ENCODE peak calls at places on chromosomes 3 and 15, in six cellular contexts. X, U, B, Q, Y and G are unnamed samples.

GRCh38 chr3:53996153-53996861 is 104.6 kb upstream of the SELENOK start:
- DNase-seq in X (no peak), U (no peak), B (no peak), Q (no peak), Y (no peak), G (peak)

GRCh38 chr3:180870008-180870733 is 42.3 kb upstream of the FXR1 start:
- DNase-seq in X (peak), U (no peak), B (peak), Q (no peak), Y (no peak), G (no peak)

GRCh38 chr3:50237133-50237651 is 1.2 kb downstream of the GNAI2 start:
- DNase-seq in X (peak), U (no peak), B (no peak), Q (no peak), Y (peak), G (peak)

GRCh38 chr15:55742927-55743614 is at the start of gene PRTG:
- DNase-seq in X (peak), U (no peak), B (no peak), Q (peak), Y (peak), G (no peak)

GRCh38 chr3:46460051-46460450 is 4.7 kb downstream of the LTF start:
- DNase-seq in X (no peak), U (no peak), B (no peak), Q (no peak), Y (no peak), G (no peak)

GRCh38 chr3:172836390-172836997 is 86.0 kb downstream of the ECT2 start:
- DNase-seq in X (peak), U (no peak), B (no peak), Q (peak), Y (peak), G (peak)

GRCh38 chr15:71651750-71652186 is 158.6 kb upstream of the NR2E3 start:
- DNase-seq in X (no peak), U (peak), B (no peak), Q (peak), Y (no peak), G (peak)

GRCh38 chr3:100210777-100211145 is 50.0 kb upstream of the TBC1D23 start:
- DNase-seq in X (no peak), U (no peak), B (peak), Q (no peak), Y (no peak), G (no peak)

GRCh38 chr3:175479800-175480199 is 620.7 kb downstream of the NAALADL2 start:
- DNase-seq in X (no peak), U (no peak), B (no peak), Q (no peak), Y (no peak), G (no peak)

GRCh38 chr3:42653560-42654330 is at the start of gene ZBTB47:
- DNase-seq in X (peak), U (no peak), B (no peak), Q (no peak), Y (no peak), G (peak)

GRCh38 chr3:111151438-111151837 is 79.8 kb downstream of the NECTIN3 start:
- DNase-seq in X (no peak), U (no peak), B (no peak), Q (peak), Y (no peak), G (no peak)

GRCh38 chr3:16205156-16205870 is 30.8 kb downstream of the GALNT15 start:
- DNase-seq in X (no peak), U (no peak), B (no peak), Q (no peak), Y (no peak), G (no peak)

GRCh38 chr15:40796041-40796440 is 10.8 kb upstream of the ZFYVE19 start:
- DNase-seq in X (no peak), U (no peak), B (no peak), Q (no peak), Y (no peak), G (no peak)

GRCh38 chr15:57205027-57205855 is 171.1 kb upstream of the CGNL1 start:
- DNase-seq in X (no peak), U (no peak), B (no peak), Q (no peak), Y (no peak), G (no peak)

GRCh38 chr3:37554364-37554763 is 307.3 kb upstream of the CTDSPL start:
- DNase-seq in X (peak), U (no peak), B (no peak), Q (no peak), Y (no peak), G (no peak)

GRCh38 chr15:69479971-69480370 is 27.4 kb downstream of the RPLP1 start:
- DNase-seq in X (no peak), U (no peak), B (no peak), Q (no peak), Y (no peak), G (no peak)

GRCh38 chr3:73384091-73384906 is 240.4 kb downstream of the PDZRN3 start:
- DNase-seq in X (no peak), U (no peak), B (no peak), Q (no peak), Y (no peak), G (no peak)

GRCh38 chr3:5376761-5377160 is 189.3 kb downstream of the EDEM1 start:
- DNase-seq in X (no peak), U (no peak), B (peak), Q (peak), Y (no peak), G (no peak)

GRCh38 chr15:52566889-52567288 is 1.9 kb downstream of the ARPP19 start:
- DNase-seq in X (no peak), U (no peak), B (no peak), Q (no peak), Y (no peak), G (no peak)

GRCh38 chr15:52563499-52564060 is 5.2 kb downstream of the ARPP19 start:
- DNase-seq in X (no peak), U (no peak), B (no peak), Q (no peak), Y (no peak), G (no peak)

GRCh38 chr15:52567886-52568568 is 803 bp downstream of the ARPP19 start:
- DNase-seq in X (peak), U (no peak), B (no peak), Q (peak), Y (peak), G (no peak)

GRCh38 chr15:52568569-52569243 is at the start of gene ARPP19:
- DNase-seq in X (peak), U (peak), B (peak), Q (peak), Y (peak), G (peak)

GRCh38 chr15:52569244-52569585 is 385 bp upstream of the ARPP19 start:
- DNase-seq in X (no peak), U (no peak), B (no peak), Q (no peak), Y (no peak), G (no peak)
- TF ChIP-seq GABPA in X (peak), U (no peak), B (no peak), Q (no peak), Y (no peak), G (no peak)

GRCh38 chr3:52020796-52021195 is 25.1 kb upstream of the RPL29 start:
- DNase-seq in X (no peak), U (no peak), B (no peak), Q (no peak), Y (no peak), G (no peak)
- TF ChIP-seq GABPA in X (no peak), U (no peak), B (no peak), Q (no peak), Y (no peak), G (no peak)

GRCh38 chr3:138921316-138922292 is 25.3 kb downstream of the FOXL2 start:
- DNase-seq in X (no peak), U (no peak), B (no peak), Q (peak), Y (no peak), G (no peak)
- TF ChIP-seq GABPA in X (no peak), U (no peak), B (no peak), Q (no peak), Y (no peak), G (no peak)

DNA sequence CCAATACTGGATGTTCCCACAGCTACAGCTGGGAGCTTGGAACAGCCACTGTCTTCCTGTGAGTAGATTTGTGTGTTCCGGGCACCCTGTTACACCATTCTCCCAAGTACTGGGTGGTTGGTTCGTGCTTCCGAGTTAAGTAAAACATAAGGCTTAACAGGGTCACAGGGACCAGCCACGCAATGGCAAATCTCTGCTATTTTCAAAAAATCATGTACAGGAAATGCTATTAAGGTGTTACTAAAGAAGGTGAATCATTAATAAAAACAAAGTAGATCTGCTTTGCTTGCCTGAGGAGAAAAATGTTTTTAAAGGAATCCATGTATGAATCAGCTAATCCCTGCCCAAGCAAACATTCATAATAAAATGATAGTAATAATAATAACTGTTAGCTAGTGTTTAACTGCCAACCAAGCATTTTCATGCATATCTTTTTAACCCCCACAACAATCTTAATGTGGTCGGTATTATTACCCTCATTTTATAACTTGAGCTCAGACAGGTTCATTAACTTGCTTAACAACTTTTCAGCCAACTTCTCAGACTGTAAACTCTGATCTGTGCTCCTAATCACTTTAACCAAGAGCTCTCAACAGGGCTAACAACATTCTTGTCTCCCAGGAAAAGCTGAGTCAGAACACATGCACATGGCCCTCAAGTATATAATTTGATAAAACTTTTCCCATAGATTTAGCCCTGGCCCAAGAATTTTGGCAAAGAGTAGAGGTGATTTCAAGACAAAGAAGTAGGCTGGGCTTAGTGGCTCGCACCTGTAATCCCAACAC is 2.7 kb upstream of the C2CD4A start:
- DNase-seq in X (no peak), U (no peak), B (no peak), Q (no peak), Y (no peak), G (no peak)
- TF ChIP-seq GABPA in X (no peak), U (no peak), B (no peak), Q (no peak), Y (no peak), G (no peak)

GRCh38 chr3:183489455-183490210 is 61.2 kb upstream of the MCF2L2 start:
- DNase-seq in X (no peak), U (no peak), B (no peak), Q (no peak), Y (no peak), G (no peak)

GRCh38 chr3:183491923-183492848 is 63.3 kb downstream of the KLHL6 start:
- DNase-seq in X (no peak), U (no peak), B (no peak), Q (no peak), Y (no peak), G (no peak)

GRCh38 chr3:183490211-183490601 is 61.8 kb upstream of the MCF2L2 start:
- DNase-seq in X (no peak), U (no peak), B (no peak), Q (no peak), Y (no peak), G (no peak)

GRCh38 chr3:183491109-183491922 is 62.9 kb upstream of the MCF2L2 start:
- DNase-seq in X (no peak), U (no peak), B (no peak), Q (no peak), Y (no peak), G (no peak)

DNA sequence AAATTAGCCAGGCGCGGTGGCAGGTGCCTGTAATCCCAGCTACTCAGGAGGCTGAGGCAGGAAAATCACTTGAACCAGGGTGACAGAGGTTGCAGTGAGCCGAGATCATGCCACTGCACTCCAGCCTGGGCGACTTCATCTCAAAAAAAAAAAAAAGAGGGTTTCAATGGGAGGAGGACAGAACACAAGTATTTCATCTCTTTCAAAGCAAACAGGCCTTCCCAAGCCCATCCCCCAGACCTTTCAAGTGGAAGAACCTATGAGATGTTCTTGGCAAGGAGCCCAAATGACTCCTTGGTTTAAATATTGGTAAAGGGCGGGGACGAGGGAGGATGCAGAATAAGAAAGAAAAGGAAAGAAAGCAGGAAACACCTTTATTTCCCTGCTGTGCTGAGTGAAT is 62.2 kb upstream of the MCF2L2 start:
- DNase-seq in X (no peak), U (no peak), B (peak), Q (peak), Y (no peak), G (no peak)
- TF ChIP-seq GABPA in X (no peak), U (no peak), B (no peak), Q (no peak), Y (no peak), G (no peak)

DNA sequence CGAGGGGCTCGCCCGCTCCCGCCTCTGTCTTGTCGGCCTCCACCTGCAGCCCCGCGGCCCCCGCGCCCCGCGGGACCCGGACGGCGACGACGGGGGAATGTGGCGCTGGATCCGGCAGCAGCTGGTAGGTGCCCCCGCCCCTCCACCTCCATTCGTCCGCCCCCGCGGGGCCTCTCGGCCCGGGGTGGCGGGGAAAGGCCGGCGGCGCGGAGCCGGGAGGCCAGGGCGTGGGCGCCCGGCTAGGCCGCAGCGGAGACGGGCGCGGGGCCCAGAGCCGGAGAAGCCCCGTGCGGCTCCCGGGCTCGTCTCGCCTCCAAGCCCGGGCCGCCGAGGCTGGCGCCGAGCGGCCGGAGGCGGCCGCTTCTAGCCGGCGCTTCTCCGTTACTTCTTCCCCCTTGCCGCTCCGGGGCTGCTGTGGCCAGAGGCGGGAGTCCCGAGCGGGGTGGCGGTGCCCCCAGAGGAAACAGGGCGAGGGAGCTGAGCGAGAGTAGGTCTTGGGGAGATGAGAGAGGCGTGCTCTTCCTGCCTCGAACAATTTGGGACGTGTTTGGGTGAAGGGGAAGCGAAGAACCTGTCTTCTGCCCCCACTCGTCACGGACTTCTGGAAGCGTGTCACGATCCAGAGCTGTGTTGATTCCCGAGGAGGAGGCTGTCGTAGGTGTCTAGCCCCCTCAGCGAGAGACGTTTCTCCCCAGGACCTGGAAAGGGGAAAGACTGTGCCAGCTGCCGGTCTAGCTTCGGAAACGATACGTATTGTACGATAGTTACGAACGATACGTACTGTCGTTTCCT is 555 bp downstream of the ATP11B start:
- DNase-seq in X (peak), U (no peak), B (no peak), Q (peak), Y (peak), G (peak)
- TF ChIP-seq GABPA in X (no peak), U (no peak), B (no peak), Q (no peak), Y (no peak), G (no peak)

DNA sequence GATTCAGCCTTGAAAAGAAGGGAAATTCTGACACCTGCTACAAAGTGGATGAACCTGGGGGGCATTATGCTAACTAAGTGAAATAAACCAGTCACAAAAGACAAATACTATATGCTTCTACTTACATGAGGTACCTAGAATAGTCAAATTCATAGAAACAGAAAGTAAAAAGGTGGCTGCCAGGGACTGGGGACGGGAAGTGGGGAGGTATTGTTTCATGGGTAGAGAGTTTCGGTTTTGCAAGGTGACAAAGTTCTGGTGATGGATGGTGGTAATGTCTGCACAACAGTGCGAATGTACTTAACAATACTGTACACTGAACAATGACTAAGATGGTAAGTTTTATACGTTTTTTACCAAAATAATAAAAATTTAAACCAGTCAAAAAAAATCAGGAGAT is 4.8 kb downstream of the IDH2 start:
- DNase-seq in X (no peak), U (peak), B (no peak), Q (no peak), Y (no peak), G (no peak)
- TF ChIP-seq GABPA in X (no peak), U (no peak), B (no peak), Q (no peak), Y (no peak), G (no peak)